ENCODE peak calls at places on chromosomes 16 and 17, in six cellular contexts. W is fibroblast of mammary gland, Q is T-helper 1 cell, V is HT-29, R is ureter, G is dermis microvascular lymphatic vessel endothelial cell. N is an unnamed sample.

GRCh38 chr17:67992541-67993152 is 3.6 kb downstream of the C17orf58 start:
- DNase-seq in R (no peak), Q (no peak), W (peak; percentile 55), V (peak; percentile 78), G (no peak), N (peak; percentile 19)

GRCh38 chr16:49918257-49918656 is 62.3 kb upstream of the ZNF423 start:
- DNase-seq in W (no peak), R (no peak), V (no peak), Q (no peak), G (no peak), N (no peak)

GRCh38 chr16:84453061-84453752 is 51.3 kb downstream of the MEAK7 start:
- DNase-seq in Q (no peak), G (no peak), W (no peak), R (no peak), V (no peak), N (no peak)

GRCh38 chr17:9958586-9959281 is 53.7 kb upstream of the RCVRN start:
- DNase-seq in G (no peak), V (no peak), W (no peak), Q (no peak), R (no peak), N (no peak)

GRCh38 chr17:68423251-68423650 is 34.0 kb downstream of the WIPI1 start:
- DNase-seq in V (no peak), G (no peak), W (no peak), Q (no peak), R (peak; percentile 9), N (no peak)

GRCh38 chr17:40598928-40599627 is 33.8 kb upstream of the CCR7 start:
- DNase-seq in V (no peak), W (peak; percentile 97), Q (peak; percentile 70), R (no peak), G (no peak), N (peak; percentile 38)

GRCh38 chr17:32746698-32747097 is 130.2 kb downstream of the MYO1D start:
- DNase-seq in V (no peak), G (no peak), Q (no peak), R (no peak), W (peak; percentile 92), N (no peak)

GRCh38 chr16:19524356-19524865 is 669 bp downstream of the CCP110 start:
- DNase-seq in G (no peak), V (peak; percentile 13), R (no peak), W (no peak), Q (no peak), N (peak; percentile 8)

GRCh38 chr17:81831957-81832607 is 1.0 kb downstream of the MCRIP1 start:
- DNase-seq in R (no peak), V (no peak), G (no peak), Q (peak; percentile 37), W (peak; percentile 73), N (no peak)

GRCh38 chr17:34464812-34465211 is 101.8 kb upstream of the CCL1 start:
- DNase-seq in G (no peak), V (no peak), R (no peak), Q (no peak), W (no peak), N (no peak)

GRCh38 chr16:87431926-87432325 is 39.8 kb downstream of the MAP1LC3B start:
- DNase-seq in G (no peak), Q (no peak), V (no peak), R (no peak), W (peak; percentile 94), N (no peak)

GRCh38 chr16:46974352-46974751 is 878 bp upstream of the DNAJA2 start:
- DNase-seq in W (peak; percentile 32), R (no peak), G (no peak), V (peak; percentile 43), Q (peak; percentile 6), N (peak; percentile 61)

GRCh38 chr17:83203472-83204221 is 124.2 kb downstream of the METRNL start:
- DNase-seq in V (no peak), Q (no peak), W (peak; percentile 68), R (peak; percentile 42), G (no peak), N (no peak)